ENCODE peak calls at places on chromosomes 13 and 19, in six cellular contexts. E, V, F, T, X and W are unnamed samples.

GRCh38 chr13:50893211-50893852 is 16.3 kb upstream of the RNASEH2B start:
- DNase-seq in T (no peak), F (no peak), V (no peak), X (no peak), E (no peak), W (no peak)

GRCh38 chr19:13143135-13143534 is 7.0 kb downstream of the STX10 start:
- DNase-seq in E (no peak), V (peak), X (no peak), F (no peak), T (no peak), W (peak)

GRCh38 chr13:35144496-35144895 is 202.4 kb downstream of the NBEA start:
- DNase-seq in E (no peak), V (peak), T (no peak), F (no peak), X (no peak), W (no peak)

GRCh38 chr19:4342421-4343055 is 824 bp upstream of the MPND start:
- DNase-seq in T (peak), E (peak), X (peak), F (peak), V (peak), W (peak)

GRCh38 chr19:13537454-13537853 is 31.2 kb upstream of the CACNA1A start:
- DNase-seq in V (no peak), X (peak), E (no peak), T (no peak), F (no peak), W (no peak)

GRCh38 chr13:33249894-33250293 is 35.7 kb downstream of the STARD13 start:
- DNase-seq in E (no peak), X (no peak), V (no peak), T (no peak), F (no peak), W (no peak)

GRCh38 chr13:101695870-101696516 is 243.5 kb downstream of the ITGBL1 start:
- DNase-seq in T (peak), V (no peak), F (no peak), X (no peak), E (no peak), W (no peak)

GRCh38 chr19:7492142-7493055 is 3.6 kb upstream of the PEX11G start:
- DNase-seq in V (peak), T (no peak), E (no peak), X (no peak), F (no peak), W (no peak)

GRCh38 chr13:107035778-107036177 is 467.8 kb upstream of the ARGLU1 start:
- DNase-seq in V (peak), E (peak), X (no peak), F (no peak), T (no peak), W (no peak)

GRCh38 chr13:95233026-95233635 is 68.1 kb downstream of the ABCC4 start:
- DNase-seq in X (no peak), V (no peak), E (no peak), T (no peak), F (no peak), W (no peak)

GRCh38 chr13:36038785-36039415 is 92.3 kb downstream of the DCLK1 start:
- DNase-seq in T (no peak), X (no peak), E (no peak), V (peak), F (no peak), W (peak)

GRCh38 chr13:99689955-99690354 is 188.7 kb downstream of the TM9SF2 start:
- DNase-seq in F (no peak), X (peak), V (no peak), E (no peak), T (no peak), W (no peak)

DNA sequence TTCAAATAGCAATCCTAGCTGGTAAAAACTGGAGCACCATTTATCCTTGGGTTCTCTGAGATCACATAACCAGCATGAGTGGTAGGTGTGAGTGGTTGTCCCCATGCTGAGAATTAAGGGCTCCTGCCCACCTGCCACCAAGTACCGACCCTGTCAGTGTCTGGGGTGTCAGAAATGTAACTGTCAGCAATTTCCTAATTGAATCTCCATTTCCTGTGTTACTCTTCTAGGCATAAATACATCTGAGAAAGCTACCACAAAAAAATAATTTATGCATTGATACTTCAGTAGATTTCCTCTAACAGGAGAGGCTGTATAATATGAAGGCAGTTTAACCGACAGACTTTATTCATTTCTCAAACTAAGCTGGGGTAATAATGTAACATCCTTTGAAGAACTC is 25.1 kb downstream of the CPB2 start:
- DNase-seq in V (no peak), E (no peak), X (no peak), T (no peak), F (no peak), W (no peak)
- TF ChIP-seq CTCF in V (no peak), E (no peak), X (no peak), T (no peak), F (no peak), W (no peak)

DNA sequence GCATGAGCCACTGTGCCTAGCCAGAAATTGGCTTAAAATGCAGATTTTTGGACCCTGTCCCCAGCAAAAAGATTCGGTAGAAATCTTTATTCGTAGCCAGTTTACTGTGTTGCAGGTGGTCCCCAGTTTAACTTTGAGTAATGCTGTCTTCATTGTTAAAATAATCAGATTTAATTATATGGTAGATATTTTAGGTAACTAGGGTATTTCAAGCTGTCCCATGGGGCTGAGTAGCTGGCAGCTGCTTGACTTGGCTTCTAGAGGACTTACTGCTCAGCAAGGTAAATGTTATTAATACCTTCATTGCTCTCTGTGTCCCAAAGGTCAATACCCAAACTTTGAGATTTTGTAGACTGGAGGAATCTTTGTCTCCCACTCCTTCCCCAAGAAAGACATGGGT is 21.1 kb downstream of the LSM14A start:
- DNase-seq in V (no peak), X (no peak), E (no peak), F (no peak), T (no peak), W (no peak)
- H3K4me3 ChIP-seq in V (no peak), X (no peak), E (no peak), F (no peak), T (no peak), W (no peak)

GRCh38 chr19:53394974-53395839 is at the start of gene ZNF765:
- DNase-seq in F (peak), X (peak), V (peak), T (peak), E (peak), W (peak)
- TF ChIP-seq CTCF in F (peak), X (peak), V (peak), T (peak), E (peak), W (peak)

GRCh38 chr19:15288146-15288963 is 44.0 kb downstream of the BRD4 start:
- DNase-seq in X (no peak), F (no peak), V (no peak), E (no peak), T (no peak), W (no peak)
- H3K4me3 ChIP-seq in X (no peak), F (no peak), V (no peak), E (no peak), T (peak), W (no peak)

DNA sequence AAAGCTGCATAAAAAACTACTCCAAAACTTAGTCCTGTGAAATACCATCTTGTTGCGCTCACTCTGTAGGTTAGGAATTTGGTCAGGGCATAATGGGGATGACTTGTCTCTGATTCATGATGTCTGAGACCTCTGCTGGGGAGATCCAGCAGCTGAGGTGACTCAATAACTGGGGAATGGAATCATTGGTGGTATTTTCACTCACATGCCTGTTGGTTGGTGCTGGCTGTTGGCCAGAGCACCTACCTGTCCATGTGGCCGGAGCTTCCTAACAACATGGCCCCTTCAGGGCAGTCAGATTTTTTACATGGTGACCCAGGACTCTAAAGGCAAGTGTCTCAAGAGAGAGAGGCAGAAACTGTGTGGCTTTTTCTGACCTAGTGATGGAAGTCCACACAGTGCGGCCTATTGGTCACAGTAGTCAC is 7.4 kb upstream of the ESD start:
- DNase-seq in T (no peak), E (peak), V (peak), F (no peak), X (no peak), W (peak)
- TF ChIP-seq CTCF in T (no peak), E (no peak), V (no peak), F (no peak), X (no peak), W (no peak)

GRCh38 chr19:3283246-3283751 is 58.8 kb downstream of the CELF5 start:
- DNase-seq in X (no peak), E (no peak), V (no peak), T (no peak), F (no peak), W (no peak)

GRCh38 chr19:3284759-3285646 is 60.5 kb downstream of the CELF5 start:
- DNase-seq in V (peak), F (no peak), X (peak), T (peak), E (peak), W (no peak)

GRCh38 chr19:3285647-3286176 is 61.3 kb downstream of the CELF5 start:
- DNase-seq in X (no peak), T (no peak), F (no peak), E (no peak), V (peak), W (no peak)

GRCh38 chr19:3282564-3282963 is 58.1 kb downstream of the CELF5 start:
- DNase-seq in V (no peak), T (no peak), F (no peak), X (no peak), E (no peak), W (no peak)

DNA sequence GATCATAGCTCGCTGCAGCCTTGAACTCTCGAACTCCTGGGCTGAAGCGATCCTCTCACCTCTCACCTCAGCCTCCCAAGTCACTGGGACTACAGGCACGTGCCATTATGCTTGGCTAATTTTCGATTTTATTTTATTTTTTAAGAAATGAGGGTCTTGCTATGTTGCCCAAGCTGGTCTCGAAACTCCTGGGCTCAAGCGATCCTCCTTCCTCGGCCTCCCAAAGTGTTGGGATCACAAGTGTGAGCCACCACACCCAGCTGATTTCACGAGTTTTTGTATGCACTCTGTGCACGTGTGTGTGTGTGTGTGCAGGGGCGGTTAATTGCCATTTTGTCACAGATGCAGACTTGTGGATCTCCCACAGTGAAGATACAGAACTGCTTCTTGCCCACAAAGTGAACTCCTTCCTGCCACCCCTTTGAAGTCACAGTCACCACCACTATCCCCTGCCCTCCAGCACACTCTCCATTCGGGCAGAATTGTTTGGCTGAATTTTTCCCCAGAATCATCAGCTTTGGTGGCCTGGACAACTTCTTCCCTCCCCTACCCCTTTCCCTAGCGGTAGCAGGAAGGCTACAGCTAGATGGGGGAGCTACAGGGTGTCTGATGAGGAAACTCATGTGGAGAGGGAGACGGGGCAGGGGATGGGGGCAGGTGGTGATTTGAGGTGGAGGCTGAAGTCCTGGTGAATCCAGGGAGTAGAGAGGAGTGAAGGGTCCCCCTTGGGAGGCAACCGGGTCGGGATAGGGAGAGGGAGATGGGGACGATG is 59.6 kb downstream of the CELF5 start:
- DNase-seq in X (no peak), E (no peak), F (no peak), V (no peak), T (no peak), W (no peak)
- H3K4me3 ChIP-seq in X (peak), E (peak), F (no peak), V (no peak), T (no peak), W (no peak)

GRCh38 chr13:76440568-76440967 is 445.6 kb downstream of the KCTD12 start:
- DNase-seq in X (no peak), E (no peak), F (no peak), T (no peak), V (no peak), W (no peak)
- TF ChIP-seq CTCF in X (no peak), E (no peak), F (no peak), T (no peak), V (no peak), W (no peak)